ENCODE peak calls at places on chromosomes 2 and 18, in six cellular contexts. C is CD8-positive, alpha-beta T cell; W is CD8-positive, alpha-beta memory T cell; T is heart left ventricle; L is adrenal gland; K is right lobe of liver. I is an unnamed sample.
A peak's percentile ranks its signal among the peaks of the same experiment; 100 is the strongest.

GRCh38 chr18:3709166-3709565 is 259.2 kb downstream of the TGIF1 start:
- DNase-seq in C (no peak), W (no peak), T (no peak), L (no peak), K (no peak), I (no peak)

GRCh38 chr18:48222118-48222517 is 187.1 kb downstream of the ZBTB7C start:
- DNase-seq in C (no peak), W (no peak), T (peak; percentile 51), L (peak; percentile 58), K (peak; percentile 72), I (peak; percentile 84)

GRCh38 chr2:134129900-134130537 is 123.9 kb upstream of the MGAT5 start:
- DNase-seq in C (no peak), W (no peak), T (no peak), L (no peak), K (no peak), I (no peak)

GRCh38 chr2:197108758-197109157 is 182.3 kb upstream of the PGAP1 start:
- DNase-seq in C (no peak), W (no peak), T (peak; percentile 81), L (peak; percentile 93), K (peak; percentile 90), I (no peak)

GRCh38 chr18:32469691-32470131 is 971 bp downstream of the GAREM1 start:
- DNase-seq in C (no peak), W (no peak), T (no peak), L (no peak), K (no peak), I (no peak)

GRCh38 chr2:207734264-207734635 is 22.8 kb downstream of the CCNYL1 start:
- DNase-seq in C (no peak), W (no peak), T (no peak), L (no peak), K (no peak), I (no peak)

GRCh38 chr2:170324640-170325046 is 146.7 kb downstream of the MYO3B start:
- DNase-seq in C (no peak), W (no peak), T (no peak), L (peak; percentile 29), K (no peak), I (no peak)

GRCh38 chr2:98804736-98805135 is 73.8 kb upstream of the MGAT4A start:
- DNase-seq in C (no peak), W (no peak), T (no peak), L (no peak), K (no peak), I (no peak)

GRCh38 chr2:8536686-8537571 is 144.9 kb upstream of the ID2 start:
- DNase-seq in C (no peak), W (no peak), T (no peak), L (no peak), K (peak; percentile 10), I (peak; percentile 15)
- H3K4me1 ChIP-seq in C (peaks cover 5% of the 10 kb centered on the region), W (peaks cover 35% of the 10 kb centered on the region), T (peaks cover 52% of the 10 kb centered on the region), L (peaks cover 67% of the 10 kb centered on the region), K (no peaks in the 10 kb centered on the region), I (no peaks in the 10 kb centered on the region)

GRCh38 chr2:159204381-159204780 is 82.1 kb downstream of the WDSUB1 start:
- DNase-seq in C (no peak), W (no peak), T (no peak), L (no peak), K (no peak), I (no peak)

GRCh38 chr2:159206736-159207380 is 79.6 kb downstream of the WDSUB1 start:
- DNase-seq in C (no peak), W (no peak), T (no peak), L (no peak), K (no peak), I (no peak)

GRCh38 chr2:159211447-159212396 is 74.8 kb downstream of the WDSUB1 start:
- DNase-seq in C (no peak), W (no peak), T (no peak), L (no peak), K (no peak), I (no peak)

GRCh38 chr2:159209341-159210306 is 76.9 kb downstream of the WDSUB1 start:
- DNase-seq in C (peak; percentile 80), W (peak; percentile 73), T (no peak), L (no peak), K (no peak), I (no peak)

GRCh38 chr2:159208449-159208848 is 78.1 kb downstream of the WDSUB1 start:
- DNase-seq in C (no peak), W (no peak), T (no peak), L (no peak), K (no peak), I (no peak)
- H3K4me1 ChIP-seq in C (peaks cover 23% of the 10 kb centered on the region), W (peaks cover 29% of the 10 kb centered on the region), T (peaks cover 20% of the 10 kb centered on the region), L (no peaks in the 10 kb centered on the region), K (no peaks in the 10 kb centered on the region), I (no peaks in the 10 kb centered on the region)

DNA sequence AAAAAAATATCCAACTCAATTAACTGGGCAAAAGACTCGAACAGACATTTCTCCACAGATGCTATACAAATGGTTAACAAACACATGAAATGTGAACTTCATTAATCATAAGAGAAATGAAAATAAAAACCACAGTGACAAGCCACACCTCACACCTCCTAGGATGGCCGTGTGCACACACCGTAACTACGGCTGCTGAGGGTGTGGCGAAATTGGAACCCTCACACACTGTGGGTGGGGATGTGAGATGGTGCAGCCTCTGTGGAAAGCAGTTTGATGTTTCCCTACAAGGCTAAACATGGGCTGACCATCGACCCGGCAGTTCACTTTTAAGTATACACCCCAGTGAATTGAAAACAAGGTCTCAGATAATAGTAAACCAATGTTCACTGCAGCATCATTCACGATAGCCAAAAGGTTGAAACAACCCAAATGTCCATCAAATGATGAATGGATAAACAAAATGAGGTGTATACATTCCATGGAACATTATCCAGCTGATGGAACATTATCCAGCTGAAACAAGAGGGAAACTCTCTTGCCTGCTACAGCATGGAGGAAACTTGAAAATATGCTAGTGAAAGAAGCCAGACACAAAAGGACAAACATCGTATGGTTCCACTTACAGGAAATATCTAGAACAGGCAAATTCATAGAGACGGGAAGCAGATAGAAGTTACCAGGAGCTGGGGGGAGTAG is 32.2 kb downstream of the ZAP70 start:
- DNase-seq in C (peak; percentile 71), W (peak; percentile 78), T (no peak), L (no peak), K (no peak), I (peak; percentile 13)
- H3K4me1 ChIP-seq in C (peaks cover 65% of the 10 kb centered on the region), W (peaks cover 74% of the 10 kb centered on the region), T (peaks cover 22% of the 10 kb centered on the region), L (no peaks in the 10 kb centered on the region), K (no peaks in the 10 kb centered on the region), I (peaks cover 16% of the 10 kb centered on the region)

GRCh38 chr18:76445275-76445674 is 49.8 kb downstream of the ZNF516 start:
- DNase-seq in C (no peak), W (no peak), T (no peak), L (no peak), K (no peak), I (no peak)

GRCh38 chr18:76446746-76447267 is 48.2 kb downstream of the ZNF516 start:
- DNase-seq in C (no peak), W (no peak), T (no peak), L (no peak), K (no peak), I (no peak)

GRCh38 chr18:76446321-76446720 is 48.7 kb downstream of the ZNF516 start:
- DNase-seq in C (peak; percentile 27), W (no peak), T (peak; percentile 11), L (no peak), K (no peak), I (no peak)

GRCh38 chr18:76444436-76445105 is 50.5 kb downstream of the ZNF516 start:
- DNase-seq in C (peak; percentile 31), W (no peak), T (peak; percentile 6), L (no peak), K (no peak), I (no peak)

DNA sequence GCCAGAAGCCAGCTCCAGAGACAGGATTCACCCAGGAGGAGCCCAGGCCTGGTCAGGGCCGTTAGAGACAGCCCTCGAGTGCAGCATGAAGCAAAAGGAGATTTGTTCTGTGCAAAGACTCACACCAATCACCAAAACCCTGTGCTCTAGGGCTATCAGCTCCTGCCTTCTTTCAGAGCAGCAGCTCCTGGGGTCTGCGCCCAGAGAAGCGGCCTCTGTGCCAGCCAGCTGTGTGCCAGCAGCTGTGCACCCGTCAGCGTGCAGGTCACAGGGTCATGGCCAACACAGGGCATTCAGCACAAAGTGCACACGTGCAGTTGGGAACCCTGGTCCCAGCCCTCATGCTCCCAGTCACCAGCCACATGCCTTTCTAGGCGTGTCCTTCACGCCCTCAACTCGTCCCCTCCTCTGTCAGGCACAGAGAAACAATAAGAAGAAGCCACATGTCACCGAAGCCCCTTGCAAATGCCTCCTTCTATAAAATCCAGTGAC is 49.3 kb downstream of the ZNF516 start:
- DNase-seq in C (peak; percentile 43), W (no peak), T (peak; percentile 17), L (no peak), K (peak; percentile 88), I (no peak)
- H3K4me1 ChIP-seq in C (peaks cover 12% of the 10 kb centered on the region), W (no peaks in the 10 kb centered on the region), T (peaks cover 52% of the 10 kb centered on the region), L (peaks cover 58% of the 10 kb centered on the region), K (no peaks in the 10 kb centered on the region), I (peaks cover 28% of the 10 kb centered on the region)

GRCh38 chr2:200761168-200761715 is 50.5 kb upstream of the BZW1 start:
- DNase-seq in C (no peak), W (no peak), T (no peak), L (no peak), K (no peak), I (no peak)
- H3K4me1 ChIP-seq in C (no peaks in the 10 kb centered on the region), W (no peaks in the 10 kb centered on the region), T (peaks cover 12% of the 10 kb centered on the region), L (peaks cover 3% of the 10 kb centered on the region), K (no peaks in the 10 kb centered on the region), I (peaks cover 67% of the 10 kb centered on the region)

DNA sequence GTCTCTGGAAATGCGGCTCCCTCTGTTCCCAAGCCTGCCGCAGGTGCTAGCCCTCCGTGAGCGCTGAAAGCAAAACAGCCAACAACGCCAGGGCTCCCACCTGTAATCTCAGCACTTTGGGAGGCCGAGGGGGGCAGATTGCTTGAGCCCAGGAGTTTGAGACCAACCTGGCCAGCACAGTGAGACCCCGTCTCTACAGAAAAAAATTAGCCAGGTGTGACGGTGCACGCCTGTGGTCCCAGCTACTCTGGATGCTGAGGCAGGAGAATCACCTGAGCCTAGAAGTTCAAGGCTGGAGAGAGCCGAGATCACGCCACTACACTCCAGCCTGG is 41.3 kb upstream of the PTMA start:
- DNase-seq in C (no peak), W (no peak), T (no peak), L (no peak), K (no peak), I (no peak)
- H3K4me1 ChIP-seq in C (peaks cover 9% of the 10 kb centered on the region), W (peaks cover 5% of the 10 kb centered on the region), T (peaks cover 61% of the 10 kb centered on the region), L (peaks cover 11% of the 10 kb centered on the region), K (peaks cover 2% of the 10 kb centered on the region), I (no peaks in the 10 kb centered on the region)

DNA sequence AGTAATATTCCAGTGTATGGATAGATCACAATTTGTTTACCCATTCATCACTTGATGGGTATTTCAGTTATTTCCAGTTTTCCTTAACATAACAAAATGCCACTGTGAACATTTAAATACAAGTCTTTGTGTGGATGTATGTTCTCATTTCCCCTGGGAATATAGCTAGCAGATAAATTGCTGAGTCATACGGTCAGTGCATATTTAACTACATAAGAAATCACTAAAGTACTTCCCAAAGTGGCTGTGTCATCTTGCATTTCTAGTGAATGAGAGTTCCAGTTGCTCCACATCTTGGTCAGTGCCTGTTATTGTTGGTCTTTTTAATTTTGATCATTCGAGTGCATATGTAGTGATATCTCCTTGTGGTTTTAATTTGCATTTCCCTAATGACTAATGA is 138.7 kb downstream of the BCL11A start:
- DNase-seq in C (no peak), W (no peak), T (no peak), L (no peak), K (no peak), I (no peak)
- H3K4me1 ChIP-seq in C (no peaks in the 10 kb centered on the region), W (no peaks in the 10 kb centered on the region), T (peaks cover 9% of the 10 kb centered on the region), L (peaks cover 7% of the 10 kb centered on the region), K (no peaks in the 10 kb centered on the region), I (no peaks in the 10 kb centered on the region)